ENCODE peak calls at places on chromosomes 2 and 18, in nine cellular contexts. N, K, U, L, M, E, W, G and J are unnamed samples.

GRCh38 chr2:178632729-178633128 is 152.5 kb downstream of the PLEKHA3 start:
- DNase-seq in G (no peak), U (no peak), W (no peak), E (no peak), M (no peak), K (no peak), N (no peak), L (no peak), J (no peak)

GRCh38 chr2:96917008-96917575 is 47.2 kb upstream of the SEMA4C start:
- DNase-seq in U (no peak), M (no peak), L (no peak), N (no peak), G (no peak), E (no peak), W (no peak), K (no peak), J (no peak)

GRCh38 chr2:17615728-17616351 is 75.3 kb downstream of the VSNL1 start:
- DNase-seq in W (peak), U (no peak), E (no peak), G (no peak), M (no peak), K (peak), L (peak), N (no peak), J (peak)

GRCh38 chr2:60641866-60642788 is 88.7 kb upstream of the BCL11A start:
- DNase-seq in U (peak), L (peak), G (peak), E (peak), N (no peak), K (peak), M (peak), W (peak), J (peak)

GRCh38 chr18:75360206-75360605 is 67.3 kb downstream of the SMIM21 start:
- DNase-seq in L (no peak), M (no peak), E (no peak), U (no peak), N (no peak), K (no peak), G (no peak), W (no peak), J (no peak)

GRCh38 chr2:9347411-9347853 is 75.9 kb downstream of the ITGB1BP1 start:
- DNase-seq in E (no peak), M (no peak), G (no peak), K (peak), W (no peak), N (no peak), U (no peak), L (no peak), J (peak)

GRCh38 chr18:59140287-59140885 is 702 bp downstream of the SEC11C start:
- DNase-seq in N (no peak), K (peak), G (no peak), U (peak), L (peak), M (no peak), E (peak), W (peak), J (peak)

GRCh38 chr2:179917272-179917671 is 55.9 kb upstream of the ZNF385B start:
- DNase-seq in L (peak), U (no peak), N (no peak), E (no peak), W (no peak), K (peak), G (no peak), M (no peak), J (peak)

GRCh38 chr18:60656563-60656962 is 284.0 kb upstream of the MC4R start:
- DNase-seq in W (no peak), N (no peak), L (no peak), M (no peak), K (no peak), U (no peak), E (no peak), G (no peak), J (no peak)

GRCh38 chr2:43387092-43388062 is 161.0 kb upstream of the ZFP36L2 start:
- DNase-seq in M (no peak), E (no peak), N (no peak), U (no peak), G (no peak), W (no peak), K (peak), L (peak), J (peak)

GRCh38 chr2:37119182-37119581 is 34.9 kb downstream of the GPATCH11 start:
- DNase-seq in G (no peak), M (no peak), E (no peak), N (no peak), U (no peak), W (no peak), K (no peak), L (no peak), J (no peak)

GRCh38 chr2:191740016-191740419 is 62.1 kb downstream of the NABP1 start:
- DNase-seq in W (no peak), M (peak), K (no peak), N (no peak), L (no peak), U (no peak), E (no peak), G (peak), J (no peak)

GRCh38 chr2:217262916-217263315 is 403.1 kb upstream of the TNP1 start:
- DNase-seq in N (no peak), E (no peak), K (no peak), G (no peak), M (no peak), L (no peak), U (no peak), W (no peak), J (peak)

GRCh38 chr2:217062774-217063173 is 202.9 kb upstream of the TNP1 start:
- DNase-seq in G (no peak), L (no peak), U (no peak), E (no peak), K (no peak), W (no peak), M (no peak), N (no peak), J (no peak)

GRCh38 chr2:2557448-2557847 is 226.4 kb upstream of the MYT1L start:
- DNase-seq in K (no peak), G (no peak), L (no peak), W (no peak), M (no peak), U (no peak), N (no peak), E (no peak), J (no peak)

GRCh38 chr18:62248313-62248712 is 61.3 kb downstream of the RELCH start:
- DNase-seq in W (no peak), E (no peak), M (no peak), U (no peak), K (peak), G (no peak), N (no peak), L (no peak), J (no peak)

GRCh38 chr2:200356794-200357472 is 50.4 kb downstream of the SPATS2L start:
- DNase-seq in K (peak), W (no peak), G (no peak), N (no peak), E (no peak), U (peak), L (peak), M (no peak), J (peak)

GRCh38 chr2:123738643-123739042 is 286.4 kb upstream of the CNTNAP5 start:
- DNase-seq in G (no peak), N (no peak), M (no peak), E (no peak), L (no peak), W (no peak), K (no peak), U (no peak), J (no peak)

GRCh38 chr2:237818066-237818473 is 19.5 kb downstream of the RBM44 start:
- DNase-seq in W (no peak), L (peak), E (no peak), M (no peak), G (no peak), U (peak), K (peak), N (no peak), J (peak)

GRCh38 chr2:119433636-119434327 is 2.1 kb downstream of the TMEM37 start:
- DNase-seq in M (no peak), E (no peak), N (no peak), L (no peak), W (no peak), K (no peak), U (no peak), G (no peak), J (no peak)

GRCh38 chr2:50751255-50752069 is 280.5 kb downstream of the NRXN1 start:
- DNase-seq in U (no peak), G (no peak), L (peak), W (no peak), M (no peak), K (peak), N (no peak), E (no peak), J (peak)

GRCh38 chr2:204264746-204265145 is 280.5 kb upstream of the PARD3B start:
- DNase-seq in K (no peak), U (no peak), M (no peak), L (no peak), N (no peak), G (no peak), W (no peak), E (no peak), J (no peak)

GRCh38 chr2:9692392-9693137 is 61.8 kb upstream of the YWHAQ start:
- DNase-seq in M (no peak), N (no peak), K (no peak), G (no peak), U (no peak), E (no peak), L (no peak), W (no peak), J (peak)

GRCh38 chr18:78912862-78913261 is 66.8 kb upstream of the SALL3 start:
- DNase-seq in W (no peak), G (no peak), K (no peak), U (no peak), E (no peak), M (no peak), L (no peak), N (no peak), J (no peak)

GRCh38 chr2:232794981-232795380 is 18.6 kb upstream of the KCNJ13 start:
- DNase-seq in L (no peak), E (no peak), K (peak), G (no peak), U (no peak), W (no peak), M (no peak), N (no peak), J (no peak)

GRCh38 chr18:48636436-48636835 is 97.6 kb downstream of the CTIF start:
- DNase-seq in E (no peak), W (no peak), L (no peak), M (no peak), N (no peak), K (no peak), U (no peak), G (no peak), J (no peak)